ENCODE peak calls at places on chromosomes 12 and 14, in four cellular contexts. J, V, I and T are unnamed samples.

GRCh38 chr14:24307575-24308341 is at the start of gene CIDEB:
- DNase-seq in J (peak), V (no peak), I (peak), T (peak)

GRCh38 chr12:77190022-77190421 is 124.7 kb upstream of the E2F7 start:
- DNase-seq in J (no peak), V (no peak), I (no peak), T (no peak)

GRCh38 chr12:20369164-20370000 is 1.0 kb downstream of the PDE3A start:
- DNase-seq in J (no peak), V (no peak), I (no peak), T (peak)

GRCh38 chr12:24025153-24025798 is 75.8 kb upstream of the SOX5 start:
- DNase-seq in J (peak), V (no peak), I (peak), T (no peak)

GRCh38 chr12:124993568-124994434 is at the start of gene BRI3BP:
- DNase-seq in J (peak), V (no peak), I (peak), T (peak)

GRCh38 chr14:66610154-66610563 is 102.2 kb downstream of the GPHN start:
- DNase-seq in J (peak), V (no peak), I (peak), T (no peak)

GRCh38 chr12:11607313-11608081 is 42.0 kb upstream of the ETV6 start:
- DNase-seq in J (no peak), V (no peak), I (peak), T (no peak)

GRCh38 chr14:100203962-100204834 is 34.7 kb upstream of the YY1 start:
- DNase-seq in J (no peak), V (no peak), I (peak), T (no peak)

GRCh38 chr14:48703728-48704467 is 882.3 kb downstream of the RPS29 start:
- DNase-seq in J (no peak), V (no peak), I (no peak), T (no peak)

GRCh38 chr12:117966511-117966910 is 2.3 kb downstream of the KSR2 start:
- DNase-seq in J (no peak), V (no peak), I (no peak), T (no peak)

GRCh38 chr12:6638305-6638704 is 2.5 kb upstream of the LPAR5 start:
- DNase-seq in J (no peak), V (no peak), I (no peak), T (no peak)

GRCh38 chr14:54591461-54592245 is 24.7 kb downstream of the SAMD4A start:
- DNase-seq in J (no peak), V (no peak), I (no peak), T (no peak)

GRCh38 chr12:80988986-80989385 is 51.3 kb upstream of the LIN7A start:
- DNase-seq in J (no peak), V (no peak), I (no peak), T (no peak)

GRCh38 chr12:113852695-113853490 is 113.2 kb downstream of the RBM19 start:
- DNase-seq in J (no peak), V (no peak), I (no peak), T (no peak)

GRCh38 chr12:55847033-55847432 is 4.3 kb upstream of the MMP19 start:
- DNase-seq in J (no peak), V (no peak), I (no peak), T (no peak)

GRCh38 chr12:53739285-53740129 is 12.3 kb upstream of the CALCOCO1 start:
- DNase-seq in J (no peak), V (no peak), I (no peak), T (no peak)

GRCh38 chr14:61502459-61503093 is 181.2 kb downstream of the PRKCH start:
- DNase-seq in J (no peak), V (no peak), I (no peak), T (no peak)

GRCh38 chr14:40855343-40855742 is 751.3 kb upstream of the LRFN5 start:
- DNase-seq in J (no peak), V (no peak), I (no peak), T (no peak)

GRCh38 chr12:5733136-5733755 is 211.8 kb downstream of the ANO2 start:
- DNase-seq in J (no peak), V (no peak), I (no peak), T (no peak)

GRCh38 chr14:24372701-24373416 is 4.9 kb downstream of the NFATC4 start:
- DNase-seq in J (no peak), V (no peak), I (no peak), T (no peak)

GRCh38 chr12:120197542-120197887 is 3.0 kb upstream of the GCN1 start:
- DNase-seq in J (no peak), V (no peak), I (no peak), T (no peak)

GRCh38 chr12:74641262-74641661 is 103.6 kb downstream of the ATXN7L3B start:
- DNase-seq in J (no peak), V (no peak), I (no peak), T (no peak)

GRCh38 chr14:85010186-85010585 is 519.8 kb upstream of the FLRT2 start:
- DNase-seq in J (no peak), V (no peak), I (no peak), T (no peak)

GRCh38 chr12:124923906-124924734 is 9.7 kb upstream of the UBC start:
- DNase-seq in J (no peak), V (no peak), I (no peak), T (no peak)

GRCh38 chr14:34299360-34299759 is 162.7 kb downstream of the SPTSSA start:
- DNase-seq in J (no peak), V (no peak), I (no peak), T (no peak)

GRCh38 chr12:105492591-105492990 is 162.1 kb downstream of the C12orf75 start:
- DNase-seq in J (no peak), V (no peak), I (no peak), T (no peak)

GRCh38 chr12:22459872-22460490 is 84.4 kb downstream of the C2CD5 start:
- DNase-seq in J (peak), V (no peak), I (peak), T (peak)

GRCh38 chr14:89600950-89601826 is 184.2 kb upstream of the FOXN3 start:
- DNase-seq in J (no peak), V (no peak), I (no peak), T (no peak)

GRCh38 chr12:86827409-86827808 is 571.2 kb upstream of the MGAT4C start:
- DNase-seq in J (no peak), V (no peak), I (no peak), T (no peak)

GRCh38 chr12:60689137-60689536 is 1093.3 kb downstream of the SLC16A7 start:
- DNase-seq in J (no peak), V (no peak), I (no peak), T (peak)

DNA sequence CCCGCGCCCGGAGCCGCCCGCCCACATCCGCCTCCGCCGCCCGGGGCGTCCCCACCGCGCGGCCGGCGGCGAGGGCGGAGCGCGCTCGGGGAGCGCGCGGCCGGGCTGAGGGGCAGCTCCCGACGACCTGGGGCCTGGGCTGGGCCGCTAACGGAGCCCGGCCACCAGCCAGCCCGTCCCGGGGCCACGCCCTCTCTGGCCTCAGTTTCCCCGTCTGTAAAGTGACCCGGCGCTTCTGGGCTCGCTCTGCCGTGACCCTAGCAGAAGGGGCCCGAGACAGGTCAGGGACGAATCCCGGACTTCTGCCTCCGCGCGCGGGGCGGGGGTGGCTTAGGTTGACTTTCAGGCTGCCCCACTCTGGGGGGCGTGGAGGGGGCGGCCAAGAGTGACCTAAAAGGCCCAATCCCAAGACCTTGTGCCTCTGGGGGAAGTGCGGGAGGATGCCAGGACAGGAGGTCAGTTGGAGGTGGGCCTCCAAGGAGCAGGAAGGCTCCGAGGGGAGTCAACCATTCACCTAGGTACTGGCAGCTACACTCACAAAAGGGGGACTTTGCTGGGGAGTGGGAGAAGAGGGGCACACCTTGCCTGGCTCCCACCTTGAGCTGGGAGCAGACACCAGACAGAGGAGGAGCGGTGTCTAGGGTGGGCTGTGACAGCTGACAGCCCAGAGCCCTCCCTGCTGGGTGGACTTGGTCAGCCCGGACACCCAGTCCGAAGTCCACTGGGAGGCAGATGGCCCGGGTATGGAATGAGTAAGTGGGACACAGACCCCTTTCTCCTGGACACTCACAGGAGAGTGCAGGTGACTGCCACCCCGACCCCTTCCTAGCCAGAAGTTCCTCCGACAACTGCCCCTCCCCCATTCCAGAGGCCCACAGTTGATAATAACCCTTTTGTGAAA is 483 bp upstream of the AKT1 start:
- DNase-seq in J (peak), V (no peak), I (peak), T (no peak)
- TF ChIP-seq JUNB in J (no peak), V (no peak), I (no peak), T (no peak)

GRCh38 chr12:95601626-95602025 is 50.4 kb upstream of the USP44 start:
- DNase-seq in J (no peak), V (no peak), I (no peak), T (no peak)
- TF ChIP-seq ESRRA in J (no peak), V (no peak), I (no peak), T (no peak)

GRCh38 chr12:31899136-31899535 is 60.1 kb upstream of the RESF1 start:
- DNase-seq in J (no peak), V (no peak), I (no peak), T (no peak)

GRCh38 chr12:31896514-31897039 is 62.6 kb upstream of the RESF1 start:
- DNase-seq in J (peak), V (peak), I (no peak), T (no peak)

GRCh38 chr12:31897791-31898503 is 61.3 kb upstream of the RESF1 start:
- DNase-seq in J (peak), V (no peak), I (no peak), T (peak)

GRCh38 chr12:31900271-31900670 is 58.9 kb upstream of the RESF1 start:
- DNase-seq in J (no peak), V (no peak), I (no peak), T (no peak)

GRCh38 chr12:31895449-31896150 is 63.6 kb upstream of the RESF1 start:
- DNase-seq in J (no peak), V (no peak), I (no peak), T (no peak)
- H3K4me3 ChIP-seq in J (no peak), V (peak), I (no peak), T (no peak)

DNA sequence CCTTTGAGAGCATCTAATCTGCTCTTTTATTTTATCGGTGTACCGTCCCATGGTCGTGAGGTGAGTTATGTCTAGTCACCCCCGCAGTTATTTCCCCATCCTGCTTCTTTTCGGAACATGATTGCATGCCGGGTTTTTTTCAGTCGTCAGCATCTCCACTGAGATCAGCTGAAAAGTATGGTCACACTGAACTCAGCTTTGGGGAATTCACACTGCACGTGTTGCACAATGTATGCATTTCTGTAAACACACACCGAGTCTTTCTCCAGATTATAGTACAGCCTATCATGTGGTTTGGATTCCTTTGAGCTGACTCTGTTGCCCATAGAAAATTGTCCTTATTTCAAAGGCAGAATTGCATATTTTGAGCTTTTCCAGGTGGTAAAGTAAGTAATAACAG is 24.6 kb downstream of the PLXNC1 start:
- DNase-seq in J (no peak), V (no peak), I (peak), T (peak)
- TF ChIP-seq JUNB in J (no peak), V (no peak), I (no peak), T (no peak)

DNA sequence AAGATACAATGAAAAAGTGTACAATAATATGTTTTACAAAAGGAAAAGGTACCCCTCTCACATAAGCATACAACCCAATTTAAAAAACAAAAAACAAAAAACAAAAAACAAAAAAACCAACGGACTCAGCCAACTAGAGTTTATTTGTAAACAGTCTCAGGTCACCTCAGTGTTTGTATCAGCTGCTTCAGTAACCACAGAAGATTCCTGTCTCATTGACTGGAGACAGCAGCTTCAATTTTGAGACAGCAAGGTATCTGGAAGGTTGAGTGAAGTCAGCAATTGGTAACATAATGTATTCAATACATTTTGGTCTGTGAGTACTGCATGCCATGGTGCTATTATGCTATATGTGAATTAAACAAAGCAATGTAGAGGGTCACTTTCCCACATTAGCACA is 201.7 kb downstream of the AKAP6 start:
- DNase-seq in J (no peak), V (no peak), I (no peak), T (no peak)
- TF ChIP-seq ESRRA in J (no peak), V (no peak), I (no peak), T (no peak)

GRCh38 chr12:107859367-107859766 is 84.9 kb downstream of the ASCL4 start:
- DNase-seq in J (no peak), V (no peak), I (no peak), T (no peak)

DNA sequence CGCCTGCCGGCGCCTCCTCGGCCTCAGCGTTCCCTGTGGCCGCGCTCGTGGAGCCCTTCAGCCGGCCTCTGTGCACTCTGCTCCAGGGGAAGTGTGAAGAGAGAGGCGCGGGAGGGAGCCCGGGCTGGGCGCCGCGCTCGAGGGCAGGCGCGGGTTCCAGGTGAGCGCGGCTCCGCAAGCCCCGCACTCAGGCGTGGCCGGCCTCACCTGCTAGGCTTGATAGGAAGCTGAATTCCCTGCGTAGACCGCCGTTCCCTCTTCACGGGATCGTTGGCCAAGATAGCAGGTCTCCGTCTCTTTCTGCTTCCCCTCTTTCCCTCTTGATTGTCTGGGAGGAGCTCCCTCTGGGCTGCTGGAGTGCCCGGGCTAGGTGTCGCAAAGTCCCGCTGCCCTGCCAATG is 89.7 kb downstream of the ASCL4 start:
- DNase-seq in J (no peak), V (no peak), I (no peak), T (no peak)
- H3K4me3 ChIP-seq in J (no peak), V (no peak), I (no peak), T (no peak)